ENCODE peak calls at places on chromosomes 4 and X, in nine cellular contexts. F is hepatocyte, G is A549, D is kidney, T is progenitor cell of endocrine pancreas, J is osteoblast, U is AG04449, Y is neural crest cell, B is dorsolateral prefrontal cortex. H is an unnamed sample.
A peak's percentile ranks its signal among the peaks of the same experiment; 100 is the strongest.

GRCh38 chr4:55397024-55397520 is 1.3 kb downstream of the TMEM165 start:
- DNase-seq in B (no peak), G (no peak), Y (no peak), D (no peak), T (no peak), J (peak; percentile 83), F (peak; percentile 18), U (no peak), H (peak; percentile 46)

GRCh38 chr4:101556845-101557244 is 209.5 kb upstream of the PPP3CA start:
- DNase-seq in U (no peak), G (no peak), B (no peak), D (no peak), T (no peak), J (no peak), Y (no peak), F (no peak), H (no peak)

GRCh38 chr4:168451331-168451730 is 29.0 kb downstream of the DDX60L start:
- DNase-seq in D (no peak), U (no peak), Y (no peak), T (no peak), F (no peak), J (peak; percentile 36), G (no peak), B (no peak), H (no peak)

GRCh38 chrX:116298956-116299355 is 128.4 kb downstream of the AGTR2 start:
- DNase-seq in F (no peak), G (no peak), T (no peak), Y (no peak), B (no peak), U (no peak), J (no peak), D (no peak), H (no peak)

GRCh38 chr4:112213850-112214249 is 17.7 kb upstream of the AP1AR start:
- DNase-seq in U (peak; percentile 33), F (no peak), G (no peak), Y (no peak), T (no peak), B (no peak), J (peak; percentile 73), D (no peak), H (no peak)

GRCh38 chr4:75637176-75637575 is 6.8 kb upstream of the CDKL2 start:
- DNase-seq in G (no peak), F (no peak), T (no peak), D (no peak), U (peak; percentile 44), J (no peak), B (no peak), Y (no peak), H (no peak)

GRCh38 chr4:177671387-177671786 is 229.2 kb upstream of the AGA start:
- DNase-seq in F (no peak), J (peak; percentile 13), B (no peak), D (no peak), T (no peak), Y (no peak), G (no peak), U (no peak), H (no peak)

GRCh38 chr4:13988347-13989265 is 361.1 kb upstream of the BOD1L1 start:
- DNase-seq in J (peak; percentile 85), B (no peak), G (peak; percentile 35), D (no peak), F (peak; percentile 30), T (no peak), U (peak; percentile 92), Y (no peak), H (peak; percentile 28)

GRCh38 chrX:124231454-124231853 is 101.0 kb upstream of the TEX13D start:
- DNase-seq in T (no peak), J (no peak), B (no peak), D (no peak), U (no peak), G (no peak), F (no peak), Y (peak; percentile 25), H (no peak)

GRCh38 chr4:86532851-86533250 is 61.3 kb upstream of the PTPN13 start:
- DNase-seq in B (no peak), U (no peak), Y (no peak), D (no peak), T (no peak), F (no peak), G (no peak), J (no peak), H (no peak)

GRCh38 chr4:69321153-69321729 is 41.0 kb downstream of the UGT2B28 start:
- DNase-seq in B (no peak), F (no peak), U (no peak), G (no peak), D (peak; percentile 54), Y (no peak), J (no peak), T (no peak), H (no peak)

GRCh38 chrX:13476384-13476783 is 93.0 kb upstream of the EGFL6 start:
- DNase-seq in U (no peak), G (no peak), Y (no peak), F (no peak), J (no peak), B (no peak), T (no peak), D (no peak), H (no peak)

GRCh38 chr4:16685536-16685935 is 212.9 kb downstream of the LDB2 start:
- DNase-seq in J (no peak), U (peak; percentile 90), T (no peak), G (no peak), B (no peak), D (no peak), F (no peak), Y (no peak), H (no peak)

GRCh38 chr4:141255016-141255415 is 34.3 kb downstream of the ZNF330 start:
- DNase-seq in U (no peak), T (no peak), Y (no peak), J (no peak), G (no peak), F (no peak), D (no peak), B (no peak), H (no peak)

GRCh38 chrX:124501566-124501965 is 155.2 kb downstream of the SH2D1A start:
- DNase-seq in F (no peak), G (no peak), T (no peak), D (no peak), U (no peak), J (no peak), Y (no peak), B (no peak), H (no peak)

GRCh38 chr4:143384381-143384994 is 47.8 kb downstream of the GAB1 start:
- DNase-seq in J (no peak), F (no peak), U (no peak), Y (no peak), B (no peak), D (no peak), T (no peak), G (no peak), H (no peak)

GRCh38 chrX:139642241-139642927 is 65.6 kb downstream of the MCF2 start:
- DNase-seq in B (no peak), Y (no peak), U (no peak), T (no peak), D (no peak), F (no peak), G (no peak), J (no peak), H (no peak)

DNA sequence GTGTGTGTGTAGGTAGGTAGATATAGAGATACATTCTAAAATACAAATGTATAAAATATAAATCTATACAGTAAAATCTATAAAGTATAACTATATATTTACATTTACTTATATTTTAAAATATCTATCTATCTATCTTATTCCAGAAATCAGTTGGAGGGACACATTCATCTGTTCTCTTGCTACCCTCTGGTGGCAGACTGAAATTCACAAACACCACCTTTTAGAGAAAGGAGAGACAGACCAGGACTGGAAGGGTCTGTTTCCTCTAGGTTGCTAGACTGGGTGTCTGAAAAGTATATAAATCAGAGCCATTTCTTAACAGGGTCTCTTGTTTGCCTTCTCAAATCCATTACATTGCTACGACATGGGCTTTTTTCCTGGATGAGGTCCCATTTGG is 343.0 kb downstream of the OPHN1 start:
- DNase-seq in T (no peak), J (no peak), D (no peak), B (no peak), Y (no peak), G (no peak), U (no peak), F (no peak), H (no peak)
- TF ChIP-seq CTCF in T (no peak), J (no peak), D (no peak), B (no peak), Y (no peak), G (no peak), U (no peak), F (peak; percentile 17), H (no peak)

DNA sequence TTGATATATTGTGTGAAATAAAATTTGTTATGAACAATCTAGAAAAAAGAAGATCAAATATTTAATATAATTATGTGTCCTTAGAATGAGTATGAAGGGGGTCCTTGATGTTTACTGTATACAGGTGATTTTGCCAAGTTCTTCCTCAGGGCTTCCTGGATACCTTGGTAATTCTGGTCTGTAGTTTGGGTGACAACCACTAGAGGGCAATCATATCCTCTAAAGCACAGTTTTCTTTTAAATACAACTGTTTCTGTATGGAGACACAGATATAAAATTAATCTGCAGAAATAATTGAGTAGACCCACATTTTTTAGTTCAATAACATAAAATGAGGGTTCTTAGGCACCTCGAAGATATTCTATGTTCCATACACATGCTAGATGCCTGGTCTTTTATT is 157.7 kb downstream of the SPANXN1 start:
- DNase-seq in U (no peak), Y (peak; percentile 31), T (no peak), J (peak; percentile 27), D (no peak), F (peak; percentile 50), G (peak; percentile 2), B (no peak), H (no peak)
- TF ChIP-seq CTCF in U (no peak), Y (peak; percentile 72), T (peak; percentile 67), J (peak; percentile 53), D (peak; percentile 42), F (peak; percentile 57), G (peak; percentile 35), B (peak; percentile 73), H (no peak)

GRCh38 chrX:11143931-11144678 is 33.0 kb downstream of the HCCS start:
- DNase-seq in T (peak; percentile 17), G (peak; percentile 49), J (peak; percentile 89), F (peak; percentile 85), Y (peak; percentile 53), B (no peak), U (no peak), D (no peak), H (peak; percentile 69)
- TF ChIP-seq CTCF in T (peak; percentile 62), G (peak; percentile 60), J (peak; percentile 72), F (peak; percentile 60), Y (peak; percentile 74), B (peak; percentile 83), U (peak; percentile 38), D (peak; percentile 71), H (peak; percentile 70)

GRCh38 chr4:2948895-2949781 is 14.1 kb downstream of the NOP14 start:
- DNase-seq in J (peak; percentile 84), F (peak; percentile 57), T (no peak), D (no peak), U (no peak), Y (no peak), B (no peak), G (no peak), H (no peak)
- TF ChIP-seq CTCF in J (peak; percentile 58), F (peak; percentile 52), T (peak; percentile 56), D (peak; percentile 41), U (peak; percentile 63), Y (peak; percentile 53), B (peak; percentile 54), G (peak; percentile 28), H (no peak)

GRCh38 chr4:21184788-21185187 is 484.5 kb downstream of the PACRGL start:
- DNase-seq in U (no peak), T (no peak), J (no peak), B (no peak), D (no peak), Y (no peak), F (no peak), G (no peak), H (no peak)
- TF ChIP-seq CTCF in U (no peak), T (peak; percentile 43), J (no peak), B (no peak), D (no peak), Y (peak; percentile 19), F (peak; percentile 24), G (no peak), H (no peak)

H was measured in ovary.